ENCODE peak calls at places on chromosomes 6 and 20, in four cellular contexts. X, E, I and M are unnamed samples.
A peak's percentile ranks its signal among the peaks of the same experiment; 100 is the strongest.

GRCh38 chr20:42686057-42686456 is 503.6 kb downstream of the PTPRT start:
- DNase-seq in X (no peak), E (no peak), I (no peak), M (no peak)

GRCh38 chr6:83893024-83893423 is 33.5 kb downstream of the CYB5R4 start:
- DNase-seq in X (no peak), E (no peak), I (no peak), M (no peak)

GRCh38 chr6:81487489-81487888 is 265.0 kb downstream of the TENT5A start:
- DNase-seq in X (no peak), E (no peak), I (no peak), M (no peak)

GRCh38 chr6:29685718-29686326 is 4.9 kb upstream of the ZFP57 start:
- DNase-seq in X (no peak), E (no peak), I (peak; percentile 68), M (no peak)

GRCh38 chr6:82589509-82590206 is 226.0 kb downstream of the TPBG start:
- DNase-seq in X (peak; percentile 5), E (peak; percentile 94), I (peak; percentile 18), M (peak; percentile 57)

GRCh38 chr6:167152858-167153257 is 4.9 kb downstream of the GPR31 start:
- DNase-seq in X (peak; percentile 61), E (no peak), I (no peak), M (no peak)

GRCh38 chr6:87745966-87746721 is 44.1 kb upstream of the AKIRIN2 start:
- DNase-seq in X (no peak), E (no peak), I (no peak), M (no peak)

GRCh38 chr6:136752554-136752953 is 39.7 kb downstream of the MAP3K5 start:
- DNase-seq in X (no peak), E (no peak), I (no peak), M (no peak)

GRCh38 chr20:5353624-5354496 is 37.1 kb upstream of the PROKR2 start:
- DNase-seq in X (no peak), E (peak; percentile 69), I (no peak), M (peak; percentile 62)

GRCh38 chr6:11595903-11596302 is 58.4 kb downstream of the TMEM170B start:
- DNase-seq in X (peak; percentile 37), E (peak; percentile 52), I (peak; percentile 31), M (peak; percentile 73)

GRCh38 chr6:139955366-139956155 is 581.1 kb upstream of the CITED2 start:
- DNase-seq in X (no peak), E (peak; percentile 11), I (no peak), M (no peak)

GRCh38 chr6:96014846-96015245 is 928 bp upstream of the FUT9 start:
- DNase-seq in X (no peak), E (no peak), I (no peak), M (no peak)

GRCh38 chr6:96016781-96017180 is 1.0 kb downstream of the FUT9 start:
- DNase-seq in X (no peak), E (no peak), I (no peak), M (no peak)

GRCh38 chr6:96013531-96013930 is 2.2 kb upstream of the FUT9 start:
- DNase-seq in X (no peak), E (no peak), I (no peak), M (no peak)

GRCh38 chr6:96015321-96015790 is 418 bp upstream of the FUT9 start:
- DNase-seq in X (no peak), E (no peak), I (peak; percentile 92), M (peak; percentile 49)

GRCh38 chr6:96015791-96016776 is at the start of gene FUT9:
- DNase-seq in X (no peak), E (no peak), I (peak; percentile 94), M (no peak)
- H3K27ac ChIP-seq in X (no peak within 1 kb of the TSS), E (no peak within 1 kb of the TSS), I (peak within 1 kb of the TSS; percentile 50), M (no peak within 1 kb of the TSS)

GRCh38 chr6:37985355-37985754 is 165.8 kb downstream of the ZFAND3 start:
- DNase-seq in X (no peak), E (no peak), I (no peak), M (no peak)
- H4K20me1 ChIP-seq in X (no peaks in the 10 kb centered on the region), E (peaks cover 29% of the 10 kb centered on the region), I (peaks cover 89% of the 10 kb centered on the region), M (peaks cover 83% of the 10 kb centered on the region)

DNA sequence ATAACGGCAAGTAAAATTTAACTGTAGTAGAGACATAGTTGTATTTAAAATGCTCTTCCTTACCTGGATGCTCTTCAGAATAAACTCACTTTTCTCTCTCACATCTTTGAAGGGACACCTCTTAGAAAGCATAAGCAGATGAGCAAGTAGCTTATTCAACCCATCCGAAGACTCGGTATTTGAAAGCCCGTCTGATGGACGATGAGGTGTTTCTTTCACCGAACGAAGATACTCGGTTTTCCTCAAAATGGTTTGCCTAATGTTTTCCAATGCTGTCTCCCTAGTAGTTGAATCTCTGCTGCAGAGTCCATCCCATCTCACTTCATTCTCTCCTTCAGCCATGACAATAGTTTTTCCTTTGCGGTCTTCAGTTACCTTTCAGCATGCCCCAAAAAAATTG is 914 bp downstream of the SESN1 start:
- DNase-seq in X (no peak), E (no peak), I (peak; percentile 9), M (no peak)
- H3K79me2 ChIP-seq in X (peaks cover 70% of the 10 kb centered on the region), E (peaks cover 62% of the 10 kb centered on the region), I (peaks cover 48% of the 10 kb centered on the region), M (peaks cover 72% of the 10 kb centered on the region)

GRCh38 chr6:17986656-17987575 is 519 bp downstream of the KIF13A start:
- DNase-seq in X (peak; percentile 34), E (peak; percentile 58), I (peak; percentile 42), M (peak; percentile 96)
- H3K27ac ChIP-seq in X (no peak overlapping the region), E (peak overlapping the region; percentile 54), I (no peak overlapping the region), M (peak overlapping the region; percentile 71)

GRCh38 chr6:142155895-142156757 is 9.1 kb downstream of the VTA1 start:
- DNase-seq in X (peak; percentile 59), E (peak; percentile 64), I (peak; percentile 13), M (peak; percentile 50)
- H4K20me1 ChIP-seq in X (peaks cover 32% of the 10 kb centered on the region), E (peaks cover 8% of the 10 kb centered on the region), I (peaks cover 35% of the 10 kb centered on the region), M (no peaks in the 10 kb centered on the region)